ENCODE peak calls at places on chromosomes 4 and X, in five cellular contexts. Z is HCT116, P is pancreas, O is heart left ventricle, L is esophagus muscularis mucosa. I is an unnamed sample. For H3K36me3, the result is how much of the 10 kb centered on the place peaks cover.

GRCh38 chr4:173761938-173762337 is 231.9 kb upstream of the HAND2 start:
- DNase-seq in Z (no peak), P (no peak), O (no peak), L (no peak), I (no peak)

GRCh38 chr4:99816611-99817309 is at the start of gene DAPP1:
- DNase-seq in Z (no peak), P (no peak), O (peak), L (no peak), I (peak)

GRCh38 chr4:25144870-25145481 is 15.3 kb downstream of the SEPSECS start:
- DNase-seq in Z (peak), P (no peak), O (no peak), L (no peak), I (no peak)

GRCh38 chr4:89119166-89119565 is 7.8 kb downstream of the TIGD2 start:
- DNase-seq in Z (no peak), P (no peak), O (no peak), L (no peak), I (no peak)

GRCh38 chr4:13539047-13539720 is 5.1 kb downstream of the NKX3-2 start:
- DNase-seq in Z (no peak), P (no peak), O (no peak), L (no peak), I (no peak)

GRCh38 chrX:154049209-154050112 is 29.8 kb upstream of the IRAK1 start:
- DNase-seq in Z (no peak), P (no peak), O (no peak), L (no peak), I (no peak)

GRCh38 chrX:132842839-132843238 is 115.6 kb downstream of the HS6ST2 start:
- DNase-seq in Z (no peak), P (no peak), O (no peak), L (no peak), I (no peak)

GRCh38 chr4:145276044-145276443 is 95.7 kb upstream of the OTUD4 start:
- DNase-seq in Z (no peak), P (no peak), O (no peak), L (no peak), I (no peak)

GRCh38 chrX:133307637-133308485 is 89.7 kb upstream of the TFDP3 start:
- DNase-seq in Z (no peak), P (no peak), O (peak), L (no peak), I (no peak)

GRCh38 chrX:44651347-44651746 is 108.7 kb upstream of the FUNDC1 start:
- DNase-seq in Z (peak), P (peak), O (no peak), L (no peak), I (no peak)

GRCh38 chr4:15717647-15718416 is 15.0 kb downstream of the BST1 start:
- DNase-seq in Z (no peak), P (no peak), O (no peak), L (no peak), I (no peak)

GRCh38 chrX:138082881-138083280 is 517.0 kb downstream of the ZIC3 start:
- DNase-seq in Z (no peak), P (no peak), O (no peak), L (no peak), I (no peak)

GRCh38 chr4:123315617-123316016 is 81.0 kb upstream of the SPRY1 start:
- DNase-seq in Z (no peak), P (no peak), O (no peak), L (no peak), I (no peak)

GRCh38 chrX:23668335-23668734 is 1.0 kb downstream of the PRDX4 start:
- DNase-seq in Z (no peak), P (no peak), O (no peak), L (no peak), I (no peak)

GRCh38 chr4:63349674-63350025 is 1059.6 kb downstream of the TECRL start:
- DNase-seq in Z (no peak), P (no peak), O (no peak), L (no peak), I (no peak)

GRCh38 chr4:18052158-18052557 is 30.6 kb upstream of the LCORL start:
- DNase-seq in Z (no peak), P (no peak), O (no peak), L (no peak), I (no peak)

GRCh38 chr4:7799723-7800122 is 139.9 kb downstream of the AFAP1 start:
- DNase-seq in Z (no peak), P (no peak), O (no peak), L (no peak), I (no peak)

GRCh38 chrX:17082831-17083230 is 136.4 kb downstream of the REPS2 start:
- DNase-seq in Z (peak), P (no peak), O (no peak), L (no peak), I (no peak)

GRCh38 chr4:39051454-39051853 is 10.6 kb upstream of the KLHL5 start:
- DNase-seq in Z (no peak), P (no peak), O (no peak), L (no peak), I (no peak)

GRCh38 chrX:21926527-21927278 is 13.8 kb upstream of the SMS start:
- DNase-seq in Z (peak), P (no peak), O (no peak), L (no peak), I (peak)

GRCh38 chr4:109072595-109072994 is 229.9 kb downstream of the COL25A1 start:
- DNase-seq in Z (no peak), P (no peak), O (no peak), L (no peak), I (no peak)

GRCh38 chrX:42415636-42416035 is 362.3 kb downstream of the PPP1R2C start:
- DNase-seq in Z (no peak), P (no peak), O (no peak), L (no peak), I (no peak)
- TF ChIP-seq CTCF in Z (no peak), P (no peak), O (no peak), L (no peak), I (no peak)

GRCh38 chr4:45119376-45119775 is 393.0 kb upstream of the GNPDA2 start:
- DNase-seq in Z (no peak), P (no peak), O (no peak), L (no peak), I (no peak)
- H3K4me3 ChIP-seq in Z (no peak), P (no peak), O (no peak), L (no peak), I (no peak)

DNA sequence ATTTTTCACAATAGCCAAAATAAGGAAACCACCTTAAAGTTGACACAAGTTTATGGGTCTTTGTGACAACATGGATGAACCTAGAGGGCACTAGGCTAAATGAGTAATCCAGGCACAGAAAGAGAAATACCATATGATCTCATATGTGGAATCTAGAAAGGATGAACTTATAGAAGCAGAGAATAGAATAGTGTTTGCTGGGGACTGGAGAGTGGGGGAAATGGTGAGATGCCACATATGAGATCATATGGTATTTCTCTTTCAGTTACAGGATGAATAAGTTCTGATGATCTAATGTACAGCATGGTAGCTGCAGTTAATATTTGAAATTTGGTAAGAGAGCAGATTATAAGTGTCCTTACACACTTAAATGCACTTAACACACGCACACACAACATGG is 35.9 kb downstream of the F8A2 start:
- DNase-seq in Z (no peak), P (no peak), O (no peak), L (no peak), I (no peak)
- H3K36me3 ChIP-seq in Z (under half), P (under half), O (under half), L (under half), I (under half)

DNA sequence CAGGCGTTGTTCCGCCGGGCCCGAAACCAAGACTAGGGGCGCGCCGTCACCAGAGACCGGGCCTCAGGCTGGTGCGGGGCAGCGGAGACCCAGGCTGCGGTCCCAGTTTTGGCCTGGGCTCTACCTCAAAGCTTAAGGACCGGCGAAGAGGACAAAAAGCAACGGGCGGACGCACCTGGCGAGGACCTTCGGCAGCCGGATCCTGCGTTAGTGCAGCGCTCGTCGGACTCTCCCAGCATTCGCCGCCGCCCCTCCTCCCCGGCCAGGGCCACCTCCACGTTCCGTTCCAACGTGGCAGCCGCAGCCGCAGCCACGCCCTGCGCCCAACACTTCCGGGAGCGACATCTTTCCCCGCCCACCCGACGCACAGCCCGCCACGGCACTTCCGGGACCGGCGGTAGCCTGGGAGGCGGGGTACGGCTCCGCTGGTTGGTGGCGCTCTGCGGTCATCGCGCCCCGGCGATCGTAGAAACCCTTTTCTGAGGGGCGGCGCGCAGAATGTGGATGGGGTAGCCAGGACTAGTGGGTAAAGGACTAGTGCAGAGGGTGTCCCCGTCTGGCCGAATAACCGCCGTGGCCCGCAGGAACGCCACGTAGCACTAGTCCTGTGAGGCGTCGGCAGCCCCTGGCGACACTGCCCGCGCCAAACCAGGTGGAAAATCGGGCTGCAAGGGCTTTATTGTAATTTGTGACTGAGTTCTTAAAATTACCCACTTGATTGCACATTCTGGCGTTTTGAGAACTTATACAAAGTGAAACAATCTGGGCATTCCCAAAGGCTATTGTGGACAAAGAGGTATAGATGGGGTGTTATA is at the start of gene SEC31A:
- DNase-seq in Z (peak), P (peak), O (peak), L (peak), I (peak)
- TF ChIP-seq CTCF in Z (no peak), P (no peak), O (no peak), L (peak), I (no peak)

GRCh38 chrX:119238557-119238956 is 2.5 kb downstream of the PGRMC1 start:
- DNase-seq in Z (no peak), P (no peak), O (no peak), L (no peak), I (no peak)
- H3K4me3 ChIP-seq in Z (no peak), P (no peak), O (no peak), L (no peak), I (no peak)

GRCh38 chr4:3237711-3238560 is 11.0 kb upstream of the MSANTD1 start:
- DNase-seq in Z (no peak), P (no peak), O (no peak), L (no peak), I (no peak)

GRCh38 chr4:3240936-3241522 is 7.9 kb upstream of the MSANTD1 start:
- DNase-seq in Z (no peak), P (no peak), O (no peak), L (no peak), I (no peak)

GRCh38 chr4:3238721-3239120 is 10.2 kb upstream of the MSANTD1 start:
- DNase-seq in Z (no peak), P (peak), O (no peak), L (no peak), I (no peak)

GRCh38 chr4:3239998-3240920 is 8.7 kb upstream of the MSANTD1 start:
- DNase-seq in Z (no peak), P (peak), O (no peak), L (no peak), I (no peak)

GRCh38 chr4:3239342-3239741 is 9.6 kb upstream of the MSANTD1 start:
- DNase-seq in Z (no peak), P (peak), O (no peak), L (no peak), I (no peak)
- H3K36me3 ChIP-seq in Z (under half), P (under half), O (half or more), L (half or more), I (half or more)

DNA sequence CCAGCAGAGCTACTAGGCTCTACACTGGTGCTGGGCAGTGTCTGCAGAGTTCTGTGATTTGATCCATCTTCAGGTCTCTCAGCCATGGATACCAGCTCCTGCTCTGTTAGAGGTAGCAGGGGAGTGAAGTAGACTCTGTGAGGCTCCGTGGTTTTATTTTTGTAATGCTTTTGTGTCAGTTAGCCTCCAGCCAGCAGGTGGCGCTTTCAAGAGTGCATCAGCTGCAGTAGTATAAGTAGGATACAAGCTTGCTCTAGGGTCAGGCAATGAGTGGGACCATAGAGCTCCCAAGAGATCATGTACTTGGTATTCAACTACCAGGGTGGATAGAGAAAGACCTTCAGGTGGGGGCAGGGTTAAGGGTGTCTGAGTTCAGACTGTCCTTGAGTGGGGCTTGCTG is 362.5 kb upstream of the TRAM1L1 start:
- DNase-seq in Z (no peak), P (no peak), O (no peak), L (no peak), I (no peak)
- TF ChIP-seq CTCF in Z (peak), P (no peak), O (no peak), L (no peak), I (peak)

DNA sequence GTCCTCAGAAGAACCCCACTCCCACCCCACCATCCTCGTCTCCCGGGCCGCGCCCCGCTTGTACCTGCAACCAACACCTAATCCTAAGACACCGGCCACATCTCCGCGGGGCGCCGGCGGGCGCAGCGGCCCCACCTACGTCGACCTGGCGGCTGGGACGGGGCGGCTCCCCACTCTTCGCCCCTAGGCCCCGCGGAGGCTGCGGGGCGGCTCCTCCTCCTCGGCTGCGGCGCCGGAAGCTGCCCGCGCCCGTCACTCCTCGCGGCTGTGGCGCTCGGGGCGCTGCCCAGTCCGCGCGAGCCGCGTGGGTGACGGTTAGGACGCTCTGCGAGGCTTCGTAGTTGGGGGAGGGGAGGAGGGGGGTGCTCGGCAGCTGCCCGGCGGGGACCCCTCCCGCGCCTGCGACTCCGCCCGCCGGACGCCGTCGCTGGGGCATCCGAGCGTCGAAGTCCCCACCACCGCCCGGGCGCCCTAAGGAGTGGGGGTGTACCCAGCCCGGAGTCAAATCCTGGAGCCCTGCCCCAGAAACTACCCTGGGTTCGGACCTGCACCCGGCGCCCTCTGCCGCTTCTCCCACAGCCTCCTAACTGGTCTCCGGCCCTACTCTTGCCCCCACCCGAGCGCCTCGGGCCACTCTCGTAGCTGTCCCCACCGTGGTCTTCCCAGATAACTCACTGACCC is at the start of gene CCDC158:
- DNase-seq in Z (no peak), P (peak), O (no peak), L (no peak), I (no peak)
- H3K4me3 ChIP-seq in Z (no peak), P (peak), O (peak), L (peak), I (no peak)

DNA sequence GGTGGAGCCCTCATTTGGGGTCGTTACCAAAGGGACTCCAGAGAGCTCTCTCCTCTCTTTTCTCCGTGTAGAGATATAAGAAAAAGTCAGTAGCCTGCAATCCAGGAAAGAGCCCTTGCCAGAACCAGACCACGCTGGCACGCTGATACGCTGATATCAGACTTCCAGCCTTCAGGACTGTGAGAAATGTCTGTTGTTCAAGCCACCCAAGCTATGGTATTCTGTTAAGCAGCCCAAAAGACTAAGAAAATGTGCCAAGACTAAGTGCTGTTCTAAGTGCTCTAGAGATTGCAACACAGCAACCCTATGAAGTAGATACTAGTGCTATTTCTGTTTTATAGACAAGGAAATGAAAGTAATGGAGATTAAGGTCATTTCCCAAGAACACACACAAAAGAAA is 205.7 kb downstream of the CAMK2D start:
- DNase-seq in Z (no peak), P (no peak), O (peak), L (no peak), I (no peak)
- H3K36me3 ChIP-seq in Z (under half), P (under half), O (under half), L (under half), I (under half)

GRCh38 chr4:74045772-74046171 is 7.3 kb upstream of the CXCL3 start:
- DNase-seq in Z (no peak), P (no peak), O (no peak), L (no peak), I (no peak)

GRCh38 chr4:74041418-74041817 is 2.9 kb upstream of the CXCL3 start:
- DNase-seq in Z (no peak), P (no peak), O (no peak), L (no peak), I (no peak)

GRCh38 chr4:74044676-74045075 is 6.2 kb upstream of the CXCL3 start:
- DNase-seq in Z (no peak), P (no peak), O (no peak), L (no peak), I (no peak)

GRCh38 chr4:74045247-74045646 is 6.8 kb upstream of the CXCL3 start:
- DNase-seq in Z (no peak), P (no peak), O (no peak), L (no peak), I (no peak)

DNA sequence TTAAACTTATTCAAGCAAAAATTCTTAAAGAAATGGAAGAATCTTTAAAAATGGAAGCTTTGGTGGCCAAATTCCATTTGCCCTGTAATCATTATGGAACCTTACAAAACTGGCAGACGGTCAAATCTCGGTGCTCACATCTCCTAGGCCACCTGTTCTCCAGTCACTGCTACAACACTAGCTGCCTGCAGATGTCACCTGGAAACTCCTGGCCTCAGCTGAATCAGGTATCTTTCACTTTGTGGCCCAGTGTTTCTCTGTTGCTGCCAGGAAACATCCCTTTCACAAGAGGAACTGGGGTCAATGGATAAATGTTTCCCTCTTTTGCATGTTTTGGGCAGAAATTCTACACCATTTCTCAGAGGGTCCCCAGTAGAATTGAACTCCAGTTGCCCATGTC is 4.2 kb upstream of the CXCL3 start:
- DNase-seq in Z (no peak), P (peak), O (no peak), L (no peak), I (no peak)
- TF ChIP-seq CTCF in Z (peak), P (no peak), O (no peak), L (no peak), I (no peak)

I was measured in GM06990.